ENCODE peak calls at places on chromosomes 7 and 10, in five cellular contexts. T, C, A, Y and V are unnamed samples.

GRCh38 chr10:77949167-77949566 is 22.6 kb upstream of the DLG5 start:
- DNase-seq in T (peak; percentile 96), A (peak; percentile 49), Y (peak; percentile 31), C (peak; percentile 73), V (peak; percentile 98)

GRCh38 chr7:141221007-141221612 is 147.2 kb downstream of the TMEM178B start:
- DNase-seq in Y (no peak), A (no peak), C (no peak), T (no peak), V (no peak)

GRCh38 chr7:87001214-87001613 is 58.2 kb downstream of the ELAPOR2 start:
- DNase-seq in A (no peak), C (no peak), Y (no peak), T (peak; percentile 46), V (no peak)

GRCh38 chr7:74482629-74483401 is 29.1 kb downstream of the GTF2IRD1 start:
- DNase-seq in Y (peak; percentile 35), A (peak; percentile 75), C (peak; percentile 42), T (peak; percentile 79), V (peak; percentile 70)

GRCh38 chr7:129768614-129769399 is 157.3 kb downstream of the NRF1 start:
- DNase-seq in T (no peak), A (no peak), Y (no peak), C (no peak), V (peak; percentile 8)

GRCh38 chr7:45658716-45659495 is 84.7 kb downstream of the ADCY1 start:
- DNase-seq in T (no peak), Y (no peak), A (peak; percentile 38), C (no peak), V (no peak)

GRCh38 chr7:141550694-141551079 is 523 bp upstream of the AGK start:
- DNase-seq in T (no peak), A (no peak), Y (peak; percentile 32), C (no peak), V (no peak)

GRCh38 chr10:95278061-95278988 is 12.5 kb downstream of the PDLIM1 start:
- DNase-seq in C (no peak), Y (peak; percentile 34), T (no peak), A (peak; percentile 65), V (no peak)

GRCh38 chr7:117827861-117828260 is 45.4 kb downstream of the CTTNBP2 start:
- DNase-seq in A (peak; percentile 57), Y (no peak), C (no peak), T (peak; percentile 11), V (peak; percentile 38)

GRCh38 chr10:28250782-28251181 is 52.1 kb downstream of the MPP7 start:
- DNase-seq in Y (no peak), A (no peak), T (peak; percentile 34), C (no peak), V (no peak)

GRCh38 chr10:68385740-68386139 is 21.3 kb downstream of the RUFY2 start:
- DNase-seq in A (no peak), T (no peak), C (no peak), Y (no peak), V (no peak)

GRCh38 chr7:2864999-2865670 is 21.0 kb upstream of the GNA12 start:
- DNase-seq in Y (peak; percentile 73), A (peak; percentile 70), T (peak; percentile 63), C (peak; percentile 65), V (peak; percentile 65)

GRCh38 chr7:88429382-88429781 is 122.7 kb upstream of the STEAP4 start:
- DNase-seq in Y (no peak), T (peak; percentile 12), C (no peak), A (no peak), V (no peak)

GRCh38 chr7:17556247-17556646 is 257.8 kb downstream of the AHR start:
- DNase-seq in A (no peak), Y (peak; percentile 27), C (no peak), T (no peak), V (no peak)

GRCh38 chr10:66934711-66935110 is 8.9 kb downstream of the LRRTM3 start:
- DNase-seq in T (no peak), C (no peak), Y (no peak), A (no peak), V (no peak)

GRCh38 chr7:32518534-32519140 is 23.3 kb downstream of the AVL9 start:
- DNase-seq in T (no peak), Y (no peak), A (no peak), C (no peak), V (no peak)

GRCh38 chr7:76428868-76429805 is 4.4 kb downstream of the ZP3 start:
- DNase-seq in Y (no peak), A (peak; percentile 37), C (no peak), T (no peak), V (peak; percentile 41)

GRCh38 chr10:30256084-30256483 is 93.0 kb downstream of the MTPAP start:
- DNase-seq in Y (no peak), C (no peak), T (no peak), A (no peak), V (no peak)

GRCh38 chr7:147298611-147299043 is 1182.0 kb downstream of the CNTNAP2 start:
- DNase-seq in T (no peak), A (no peak), C (no peak), Y (no peak), V (no peak)

GRCh38 chr7:7911339-7911738 is 57.3 kb upstream of the GLCCI1 start:
- DNase-seq in Y (no peak), T (peak; percentile 44), C (no peak), A (no peak), V (peak; percentile 99)

GRCh38 chr7:71504697-71505441 is 372.9 kb downstream of the GALNT17 start:
- DNase-seq in C (no peak), T (no peak), A (no peak), Y (no peak), V (no peak)

GRCh38 chr10:14617850-14618249 is 156.8 kb downstream of the FAM107B start:
- DNase-seq in T (peak; percentile 84), Y (no peak), C (no peak), A (no peak), V (peak; percentile 61)

GRCh38 chr7:145036592-145037386 is 200.9 kb upstream of the TPK1 start:
- DNase-seq in C (peak; percentile 46), A (no peak), Y (no peak), T (peak; percentile 3), V (peak; percentile 11)

GRCh38 chr7:129553861-129554530 is 51.7 kb downstream of the SMKR1 start:
- DNase-seq in Y (no peak), A (peak; percentile 52), T (peak; percentile 21), C (no peak), V (no peak)

DNA sequence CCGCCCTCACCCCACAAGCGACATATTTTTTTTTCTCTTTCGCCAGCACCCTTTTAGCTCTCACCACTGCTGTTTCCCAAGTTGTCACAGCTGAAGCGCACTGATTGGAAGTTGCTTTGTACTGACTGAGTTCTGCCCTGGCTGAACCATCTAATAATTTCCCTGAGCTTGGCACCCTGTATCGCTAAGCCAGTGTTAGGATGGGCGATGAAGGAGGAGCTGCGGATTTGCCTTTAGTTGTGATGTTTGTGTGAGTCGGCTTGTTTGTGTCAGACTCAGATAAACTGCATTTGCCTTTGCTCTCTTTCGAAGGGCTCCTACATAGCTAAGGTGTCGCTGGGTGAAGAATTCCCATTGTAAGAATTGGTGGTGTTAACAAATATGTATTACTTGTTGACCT is 1.3 kb upstream of the ATXN7L1 start:
- DNase-seq in C (no peak), Y (no peak), T (no peak), A (no peak), V (no peak)
- H3K27ac ChIP-seq in C (peak overlapping the region; percentile 52), Y (no peak overlapping the region), T (peak overlapping the region; percentile 80), A (no peak overlapping the region), V (no peak overlapping the region)

DNA sequence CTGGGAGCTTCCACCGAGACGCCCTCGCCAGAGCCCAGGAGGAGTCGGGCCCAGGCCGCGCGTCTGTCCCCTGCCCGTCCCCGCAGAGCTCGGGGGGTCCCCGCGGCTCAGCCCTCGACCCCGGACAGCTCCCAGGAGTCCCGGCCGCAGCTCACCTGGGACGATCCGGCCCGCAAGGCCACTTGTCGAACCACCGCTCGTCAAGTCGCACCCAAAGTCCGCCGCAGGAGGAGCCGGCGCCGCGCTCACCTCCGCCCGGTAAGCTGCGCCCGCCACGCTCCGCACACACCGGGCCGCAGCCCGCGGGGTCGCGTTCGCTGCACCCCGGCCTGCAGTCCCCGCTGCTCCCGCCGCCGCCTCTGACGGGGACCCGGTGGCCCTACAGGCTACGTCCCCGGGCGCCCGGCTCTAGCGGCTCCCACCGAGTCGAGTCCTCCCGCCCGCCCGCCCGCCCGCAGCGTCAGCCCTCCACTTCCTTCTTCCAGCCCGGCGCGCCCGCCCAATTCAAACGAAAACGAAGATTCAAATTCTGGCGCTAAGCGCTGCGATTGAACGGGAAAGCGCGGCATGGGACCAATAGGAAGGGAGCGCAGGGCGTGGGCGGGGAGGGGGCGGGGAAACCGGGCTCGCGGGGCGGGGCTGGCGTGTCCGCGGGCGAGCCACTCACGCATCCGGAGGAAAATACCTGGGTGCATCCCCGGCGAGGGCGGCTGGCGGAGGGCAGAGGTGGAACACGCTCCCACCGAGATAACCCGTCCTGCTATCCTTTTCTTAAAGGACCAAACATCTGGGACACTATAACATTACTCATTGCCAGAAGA is at the start of gene MKI67:
- DNase-seq in T (peak; percentile 99), A (peak; percentile 89), C (peak; percentile 43), Y (peak; percentile 59), V (peak; percentile 80)
- H3K27ac ChIP-seq in T (peak within 1 kb of the TSS; percentile 83), A (peak within 1 kb of the TSS; percentile 99), C (peak within 1 kb of the TSS; percentile 97), Y (no peak within 1 kb of the TSS), V (no peak within 1 kb of the TSS)

DNA sequence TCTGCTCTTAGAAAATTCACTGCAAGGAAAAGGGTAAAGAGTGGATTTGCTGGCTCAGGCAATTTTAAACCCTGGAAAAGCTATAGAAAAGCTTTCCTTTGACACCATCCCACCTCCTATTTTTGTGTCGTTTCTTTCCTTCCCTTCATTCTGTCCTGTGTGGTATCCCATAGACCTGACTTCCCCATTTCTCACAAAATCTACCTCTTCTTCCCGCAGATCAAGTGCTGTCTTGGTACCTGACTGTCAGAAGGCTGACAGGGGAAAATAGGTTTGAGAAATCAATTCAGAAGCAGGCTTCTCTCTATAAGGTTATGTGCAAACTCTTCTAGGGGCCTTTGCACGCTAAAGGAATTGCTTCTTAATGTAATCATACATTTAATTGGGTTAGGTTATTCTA is 98.9 kb downstream of the MTPN start:
- DNase-seq in T (no peak), Y (no peak), C (no peak), A (no peak), V (no peak)
- H3K27ac ChIP-seq in T (no peak overlapping the region), Y (no peak overlapping the region), C (no peak overlapping the region), A (no peak overlapping the region), V (peak overlapping the region; percentile 27)

DNA sequence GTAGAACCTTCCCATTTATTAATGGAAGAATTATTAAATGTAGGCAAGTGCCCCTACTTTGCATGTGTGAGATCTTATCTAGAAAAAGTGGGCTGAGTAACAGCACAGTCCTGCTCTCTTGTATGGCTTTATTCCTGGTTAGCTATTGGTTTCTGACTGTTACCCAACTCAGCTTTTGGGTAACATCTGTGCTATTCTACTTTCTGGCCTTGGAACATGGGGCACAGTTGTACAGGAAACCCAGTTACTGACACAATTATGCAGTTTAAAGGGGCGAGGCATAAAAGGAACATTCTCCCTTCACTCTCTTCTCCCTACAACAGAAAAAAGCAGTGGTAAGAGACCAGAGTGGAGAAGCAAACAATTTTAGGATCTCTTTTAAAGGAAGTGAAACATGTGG is 16.1 kb downstream of the NUDT5 start:
- DNase-seq in C (no peak), A (no peak), T (no peak), Y (no peak), V (no peak)
- H3K27ac ChIP-seq in C (no peak overlapping the region), A (no peak overlapping the region), T (no peak overlapping the region), Y (no peak overlapping the region), V (no peak overlapping the region)